ENCODE peak calls at places on chromosomes 16 and 17, in four cellular contexts. N is kidney epithelial cell, F is kidney, P is stomach. J is an unnamed sample.

GRCh38 chr17:6796887-6797490 is 21.0 kb downstream of the FBXO39 start:
- DNase-seq in N (no peak), F (no peak), P (no peak), J (peak; percentile 94)

GRCh38 chr17:79223953-79224352 is 149.3 kb downstream of the ENGASE start:
- DNase-seq in N (no peak), F (no peak), P (no peak), J (no peak)

GRCh38 chr16:59773330-59773729 is 1039.2 kb upstream of the GOT2 start:
- DNase-seq in N (no peak), F (no peak), P (no peak), J (no peak)

GRCh38 chr17:42459983-42460300 is 1.3 kb downstream of the ATP6V0A1 start:
- DNase-seq in N (no peak), F (no peak), P (no peak), J (peak; percentile 58)

GRCh38 chr16:49701867-49702494 is 153.9 kb downstream of the ZNF423 start:
- DNase-seq in N (no peak), F (no peak), P (no peak), J (no peak)

GRCh38 chr17:16381496-16381820 is 567 bp downstream of the UBB start:
- DNase-seq in N (no peak), F (no peak), P (no peak), J (peak; percentile 27)

GRCh38 chr16:14001521-14001920 is 69.6 kb upstream of the MRTFB start:
- DNase-seq in N (no peak), F (no peak), P (no peak), J (no peak)

GRCh38 chr17:63993368-63993990 is 4.7 kb upstream of the PRR29 start:
- DNase-seq in N (no peak), F (peak; percentile 44), P (no peak), J (peak; percentile 23)

GRCh38 chr17:35542990-35543389 is 5.5 kb upstream of the SLFN12L start:
- DNase-seq in N (no peak), F (no peak), P (no peak), J (no peak)

GRCh38 chr16:57185446-57185944 is 344 bp downstream of the PSME3IP1 start:
- DNase-seq in N (no peak), F (peak; percentile 83), P (peak; percentile 53), J (peak; percentile 81)

GRCh38 chr16:50372611-50373344 is 4.0 kb upstream of the BRD7 start:
- DNase-seq in N (no peak), F (no peak), P (no peak), J (peak; percentile 82)

GRCh38 chr16:889586-889985 is 81.2 kb downstream of the LMF1 start:
- DNase-seq in N (no peak), F (peak; percentile 49), P (no peak), J (no peak)

DNA sequence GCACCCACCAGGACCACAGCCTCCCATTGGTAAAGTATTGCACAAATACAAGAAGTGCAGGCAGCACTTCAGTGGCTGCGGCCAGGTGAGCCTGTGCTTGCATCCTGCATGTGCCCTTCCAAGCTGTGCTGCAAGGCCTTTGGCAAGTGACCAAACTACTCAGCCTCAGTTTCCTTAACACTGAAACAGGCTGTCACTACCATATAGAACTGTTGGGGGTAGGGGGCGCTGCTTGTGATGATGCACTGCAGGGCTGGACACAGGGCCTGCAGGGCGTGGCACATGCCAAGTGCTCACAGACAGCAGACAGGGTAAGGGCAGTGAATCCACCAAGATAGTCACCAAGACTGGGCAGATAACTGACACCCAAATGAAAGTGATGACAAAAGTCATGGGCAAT is 65.6 kb upstream of the SREBF1 start:
- DNase-seq in N (no peak), F (peak; percentile 28), P (no peak), J (no peak)
- H3K4me3 ChIP-seq in N (no peak overlapping the region), F (no peak overlapping the region), P (no peak overlapping the region), J (no peak overlapping the region)

GRCh38 chr17:74815671-74816370 is 39.7 kb upstream of the NAT9 start:
- DNase-seq in N (no peak), F (no peak), P (no peak), J (no peak)
- TF ChIP-seq CTCF in N (no peak), F (no peak), P (no peak), J (peak; percentile 26)

DNA sequence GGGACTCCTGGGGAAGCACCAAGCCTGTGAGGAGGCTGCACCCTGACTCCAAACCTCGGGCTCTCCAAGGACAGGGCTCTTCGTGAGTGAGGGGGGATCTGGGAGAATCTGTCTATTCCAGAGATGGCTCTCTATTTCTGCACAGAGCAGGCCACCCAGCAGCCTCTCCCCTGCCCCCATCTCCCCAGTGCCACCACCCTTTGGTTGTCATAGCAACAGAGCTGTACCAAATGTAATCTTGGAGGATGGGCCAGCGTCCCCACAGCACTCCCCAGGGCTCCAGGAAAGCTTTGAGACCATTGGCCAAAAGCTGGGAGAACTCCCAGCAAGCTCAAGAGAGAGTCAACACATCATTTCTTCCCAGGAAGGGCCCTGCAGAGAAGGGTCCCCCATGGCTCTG is 49.3 kb downstream of the ABCC12 start:
- DNase-seq in N (no peak), F (no peak), P (no peak), J (no peak)
- H3K4me3 ChIP-seq in N (no peak overlapping the region), F (no peak overlapping the region), P (no peak overlapping the region), J (no peak overlapping the region)

GRCh38 chr17:19263621-19264010 is 26.4 kb downstream of the EPN2 start:
- DNase-seq in N (peak; percentile 21), F (no peak), P (no peak), J (peak; percentile 63)

GRCh38 chr17:19265755-19266154 is 28.6 kb downstream of the EPN2 start:
- DNase-seq in N (no peak), F (no peak), P (no peak), J (no peak)

GRCh38 chr17:19264277-19264676 is 27.1 kb downstream of the EPN2 start:
- DNase-seq in N (no peak), F (no peak), P (no peak), J (no peak)

GRCh38 chr17:19262650-19263620 is 25.8 kb downstream of the EPN2 start:
- DNase-seq in N (no peak), F (no peak), P (no peak), J (peak; percentile 95)

GRCh38 chr17:19264681-19265080 is 27.5 kb downstream of the EPN2 start:
- DNase-seq in N (no peak), F (no peak), P (no peak), J (no peak)
- TF ChIP-seq CTCF in N (no peak), F (no peak), P (no peak), J (no peak)